ENCODE peak calls at places on chromosome 15, in six cellular contexts. O, X, E, V, J and G are unnamed samples. For H3K27me3, the result is how much of the 10 kb centered on the place peaks cover.

GRCh38 chr15:30990036-30990435 is 1.4 kb downstream of the MTMR10 start:
- DNase-seq in O (no peak), X (no peak), E (no peak), V (no peak), J (no peak), G (no peak)

GRCh38 chr15:81002254-81003022 is 1.7 kb downstream of the TLNRD1 start:
- DNase-seq in O (no peak), X (no peak), E (peak), V (no peak), J (no peak), G (no peak)

GRCh38 chr15:64931381-64931780 is 19.7 kb downstream of the ANKDD1A start:
- DNase-seq in O (no peak), X (no peak), E (no peak), V (no peak), J (no peak), G (no peak)

GRCh38 chr15:93109370-93110105 is 20.5 kb upstream of the RGMA start:
- DNase-seq in O (no peak), X (no peak), E (peak), V (no peak), J (no peak), G (no peak)

GRCh38 chr15:55715355-55716076 is 27.4 kb downstream of the PRTG start:
- DNase-seq in O (no peak), X (no peak), E (peak), V (no peak), J (no peak), G (peak)

GRCh38 chr15:100910119-100910518 is 9.0 kb upstream of the LRRK1 start:
- DNase-seq in O (no peak), X (no peak), E (peak), V (no peak), J (no peak), G (no peak)

GRCh38 chr15:31801152-31801551 is 229.2 kb upstream of the CHRNA7 start:
- DNase-seq in O (peak), X (no peak), E (no peak), V (no peak), J (no peak), G (no peak)

GRCh38 chr15:31255732-31256384 is 70.8 kb upstream of the KLF13 start:
- DNase-seq in O (no peak), X (no peak), E (no peak), V (no peak), J (no peak), G (no peak)

GRCh38 chr15:62883938-62884479 is 158.5 kb upstream of the TPM1 start:
- DNase-seq in O (no peak), X (no peak), E (no peak), V (no peak), J (no peak), G (no peak)

GRCh38 chr15:75672111-75672602 is 24.4 kb downstream of the SNX33 start:
- DNase-seq in O (no peak), X (no peak), E (peak), V (no peak), J (no peak), G (peak)

GRCh38 chr15:69034352-69034751 is 19.9 kb downstream of the NOX5 start:
- DNase-seq in O (no peak), X (no peak), E (no peak), V (no peak), J (no peak), G (no peak)

GRCh38 chr15:93523490-93523889 is 434.5 kb upstream of the RGMA start:
- DNase-seq in O (no peak), X (no peak), E (no peak), V (no peak), J (no peak), G (no peak)

GRCh38 chr15:96783746-96784145 is 453.2 kb downstream of the NR2F2 start:
- DNase-seq in O (no peak), X (no peak), E (no peak), V (no peak), J (no peak), G (no peak)

GRCh38 chr15:40469776-40470390 is 901 bp upstream of the CHST14 start:
- DNase-seq in O (no peak), X (no peak), E (peak), V (no peak), J (no peak), G (no peak)

GRCh38 chr15:36912311-36912712 is 188.0 kb downstream of the MEIS2 start:
- DNase-seq in O (no peak), X (no peak), E (no peak), V (no peak), J (no peak), G (no peak)

GRCh38 chr15:80019168-80019745 is 40.2 kb upstream of the ZFAND6 start:
- DNase-seq in O (no peak), X (no peak), E (no peak), V (no peak), J (no peak), G (no peak)

DNA sequence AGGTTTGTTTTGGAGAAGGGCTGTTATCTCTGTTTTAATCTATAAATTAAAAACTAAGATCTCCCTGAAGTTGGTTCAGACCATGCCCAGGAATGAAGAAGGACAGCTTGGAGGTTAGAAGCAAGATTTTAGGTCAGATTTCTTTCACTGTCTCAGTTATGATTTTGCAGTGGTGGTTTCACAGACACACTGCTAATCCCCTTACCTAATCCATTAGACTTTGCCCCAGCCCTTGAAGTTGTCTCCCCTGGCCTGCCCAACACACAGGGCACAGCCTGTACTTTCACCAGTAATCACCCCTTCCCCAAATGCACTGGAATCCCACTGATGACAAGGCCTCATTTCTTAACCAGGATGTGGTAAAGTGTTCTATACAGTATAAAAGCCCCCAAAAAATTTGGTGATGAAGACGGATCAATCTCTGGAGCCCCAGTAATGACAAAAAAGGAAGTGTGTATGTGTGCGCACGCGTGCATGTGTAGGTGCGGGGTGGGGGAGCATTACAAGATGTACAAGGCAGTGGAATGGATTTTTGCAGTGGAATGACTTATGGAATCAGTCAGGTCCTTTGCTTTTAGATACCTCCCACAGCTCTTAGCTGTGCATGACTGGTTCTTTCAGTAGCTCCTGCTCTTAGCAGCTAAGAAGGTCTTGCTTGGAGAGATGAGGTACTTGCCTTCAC is 73.1 kb upstream of the TERB2 start:
- DNase-seq in O (no peak), X (no peak), E (no peak), V (no peak), J (no peak), G (no peak)
- H3K4me3 ChIP-seq in O (no peak), X (no peak), E (no peak), V (no peak), J (no peak), G (no peak)

DNA sequence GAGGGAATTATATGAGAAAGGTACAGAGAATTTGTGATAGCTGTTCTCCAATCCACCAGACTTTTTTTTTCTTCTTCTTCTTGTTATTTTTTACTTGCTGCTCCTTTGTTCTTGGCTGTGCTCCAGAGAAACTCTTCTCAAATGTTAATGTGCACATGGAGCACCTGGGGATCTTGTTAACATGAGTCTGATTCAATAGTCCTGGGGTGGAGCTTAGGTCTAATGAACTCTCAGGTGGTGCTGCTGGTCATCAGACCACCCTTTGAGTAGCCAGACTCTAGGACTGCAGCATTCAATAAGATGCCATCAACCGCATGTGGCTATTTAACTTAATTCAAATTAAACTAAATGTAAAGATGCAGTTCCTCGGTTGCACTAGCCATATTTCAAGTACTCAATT is 47.5 kb downstream of the CRABP1 start:
- DNase-seq in O (no peak), X (no peak), E (no peak), V (no peak), J (no peak), G (no peak)
- H3K27me3 ChIP-seq in O (under half), X (under half), E (under half), V (under half), J (under half), G (under half)

DNA sequence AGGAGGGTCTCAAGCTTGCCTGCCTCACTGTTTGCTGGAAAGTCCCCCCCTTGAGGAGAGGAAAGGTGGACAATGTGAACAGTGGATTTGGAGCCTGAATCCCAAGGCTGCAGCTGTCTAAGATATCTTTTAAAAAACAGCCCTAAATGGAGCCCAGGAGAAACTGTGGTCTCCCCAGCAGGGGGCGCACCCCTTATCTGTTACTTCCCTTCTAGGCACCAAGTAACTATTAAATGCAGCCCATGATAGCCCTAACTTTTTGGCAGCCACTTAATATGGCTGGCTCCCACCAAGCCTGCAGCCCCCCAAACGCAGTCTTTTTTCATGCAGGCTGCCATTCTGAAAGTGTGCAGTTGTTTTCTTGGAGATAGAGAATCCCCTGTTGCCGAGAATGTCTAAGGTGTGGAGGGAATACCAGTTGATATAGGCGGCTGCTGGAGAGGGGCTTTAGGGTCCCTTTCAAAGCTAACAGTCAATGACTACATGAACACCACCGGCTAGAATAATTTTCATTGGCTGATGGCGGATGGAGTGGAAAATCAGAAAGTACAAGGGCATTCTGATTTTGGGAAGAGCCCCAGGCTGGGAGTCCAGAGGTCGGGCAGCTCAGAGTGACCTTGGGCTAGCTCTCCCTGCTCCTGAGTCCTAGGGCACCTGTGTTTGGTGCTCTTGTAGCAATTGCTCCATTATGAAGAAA is 1.3 kb downstream of the RHCG start:
- DNase-seq in O (no peak), X (no peak), E (peak), V (peak), J (no peak), G (peak)
- H3K4me3 ChIP-seq in O (no peak), X (no peak), E (no peak), V (no peak), J (no peak), G (no peak)

GRCh38 chr15:70421197-70421482 is 323.4 kb upstream of the TLE3 start:
- DNase-seq in O (peak), X (no peak), E (no peak), V (no peak), J (peak), G (peak)
- H3K27me3 ChIP-seq in O (under half), X (under half), E (under half), V (under half), J (under half), G (under half)

DNA sequence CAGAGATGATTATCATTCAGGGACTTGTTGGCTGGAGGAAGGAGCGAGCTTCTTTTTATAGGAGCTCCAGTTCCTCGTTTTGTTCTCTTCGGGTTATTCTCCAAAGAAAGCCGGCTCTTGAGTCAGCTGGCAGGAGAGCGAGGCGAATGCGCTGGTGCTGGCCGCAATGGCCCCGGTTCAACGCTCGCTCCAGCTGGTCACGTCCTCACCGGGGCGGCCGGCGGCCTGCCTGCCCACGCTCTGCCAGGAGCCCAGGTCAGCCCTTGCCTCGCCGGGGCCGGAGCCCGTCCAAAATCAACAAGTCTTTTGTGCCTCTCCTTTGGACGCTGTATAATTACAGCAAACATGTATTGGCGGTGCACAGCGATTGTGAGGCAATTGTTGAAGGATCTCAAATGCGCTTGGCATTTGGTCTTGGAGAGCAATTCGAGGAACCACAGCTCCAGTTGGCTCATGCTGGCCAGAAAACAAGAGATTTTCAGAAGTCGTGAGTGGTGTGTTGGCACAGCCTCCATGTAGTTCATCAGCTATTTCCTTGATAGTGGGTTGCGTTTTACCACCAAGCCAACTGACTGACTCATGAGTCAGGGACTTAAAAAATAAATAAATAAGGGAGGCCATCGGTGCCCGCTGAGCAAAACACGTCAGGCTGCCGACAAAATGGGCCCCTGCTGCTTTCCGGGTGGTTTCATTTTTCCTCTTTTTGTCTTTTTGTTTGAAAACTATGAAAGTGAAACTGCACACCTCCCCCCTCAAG is 288.5 kb downstream of the UACA start:
- DNase-seq in O (peak), X (peak), E (no peak), V (no peak), J (peak), G (no peak)
- H3K4me3 ChIP-seq in O (no peak), X (no peak), E (no peak), V (no peak), J (peak), G (no peak)